ENCODE peak calls at places on chromosomes 12 and 14, in ten cellular contexts. A, W, M, K, J, T, L, O, Y and Z are unnamed samples.

GRCh38 chr14:52314521-52315354 is 626 bp downstream of the PTGER2 start:
- DNase-seq in A (peak; percentile 70), T (no peak), J (peak; percentile 25), W (peak; percentile 20), M (no peak), Y (peak; percentile 42), K (peak; percentile 18), L (no peak), O (peak; percentile 24), Z (no peak)

GRCh38 chr14:36373982-36374673 is 53.7 kb upstream of the MBIP start:
- DNase-seq in K (peak; percentile 70), Y (peak; percentile 21), L (peak; percentile 67), T (peak; percentile 76), J (peak; percentile 74), A (peak; percentile 70), W (peak; percentile 77), M (peak; percentile 90), O (peak; percentile 92), Z (peak; percentile 79)

GRCh38 chr14:75649773-75650172 is 10.9 kb downstream of the ERG28 start:
- DNase-seq in W (no peak), M (no peak), T (no peak), L (no peak), K (no peak), O (no peak), Y (no peak), J (no peak), A (no peak), Z (no peak)

GRCh38 chr14:64060648-64061096 is 207.9 kb downstream of the SYNE2 start:
- DNase-seq in W (no peak), A (no peak), O (peak; percentile 82), L (no peak), M (no peak), Y (no peak), J (no peak), K (no peak), T (peak; percentile 54), Z (peak; percentile 28)

GRCh38 chr12:12224240-12224940 is 42.5 kb downstream of the LRP6 start:
- DNase-seq in O (no peak), W (peak; percentile 46), M (no peak), Y (no peak), T (no peak), J (no peak), A (no peak), K (no peak), L (no peak), Z (peak; percentile 38)

GRCh38 chr14:103623883-103624482 is 5.0 kb upstream of the KLC1 start:
- DNase-seq in K (no peak), J (no peak), A (no peak), M (peak; percentile 76), O (no peak), Y (no peak), T (no peak), W (no peak), L (no peak), Z (no peak)

GRCh38 chr14:103890836-103891666 is 37.2 kb upstream of the TDRD9 start:
- DNase-seq in M (no peak), A (no peak), T (no peak), K (no peak), J (no peak), O (peak; percentile 84), Y (no peak), L (no peak), W (no peak), Z (no peak)

GRCh38 chr12:130163461-130164215 is 1.4 kb downstream of the FZD10 start:
- DNase-seq in K (no peak), M (no peak), T (no peak), A (peak; percentile 53), J (no peak), W (no peak), L (no peak), O (no peak), Y (no peak), Z (no peak)

GRCh38 chr12:34392741-34393085 is 370.4 kb downstream of the ALG10 start:
- DNase-seq in M (no peak), K (peak; percentile 9), J (no peak), O (no peak), L (no peak), A (peak; percentile 43), Y (no peak), W (no peak), T (no peak), Z (no peak)

GRCh38 chr12:105419606-105420005 is 89.1 kb downstream of the C12orf75 start:
- DNase-seq in Y (no peak), W (peak; percentile 29), T (no peak), J (no peak), M (no peak), K (no peak), A (no peak), L (peak; percentile 62), O (no peak), Z (no peak)

GRCh38 chr14:71620401-71620800 is 311.8 kb upstream of the RGS6 start:
- DNase-seq in W (peak; percentile 14), M (no peak), L (no peak), K (no peak), J (no peak), T (no peak), O (no peak), Y (no peak), A (no peak), Z (peak; percentile 69)

GRCh38 chr14:92971601-92972180 is 48.7 kb downstream of the CHGA start:
- DNase-seq in Y (no peak), J (no peak), A (no peak), K (no peak), M (no peak), L (no peak), T (no peak), W (no peak), O (no peak), Z (no peak)

GRCh38 chr14:90381999-90382451 is 14.8 kb upstream of the CALM1 start:
- DNase-seq in J (no peak), K (peak; percentile 34), M (peak; percentile 56), Y (peak; percentile 41), L (peak; percentile 50), W (no peak), O (peak; percentile 42), T (no peak), A (no peak), Z (peak; percentile 12)

GRCh38 chr14:89720741-89721315 is 233.7 kb downstream of the EFCAB11 start:
- DNase-seq in L (no peak), T (no peak), A (no peak), Y (no peak), K (no peak), O (no peak), M (peak; percentile 38), W (no peak), J (peak; percentile 42), Z (no peak)

GRCh38 chr14:78836777-78837176 is 666.6 kb downstream of the NRXN3 start:
- DNase-seq in A (no peak), J (no peak), L (peak; percentile 88), W (peak; percentile 53), O (peak; percentile 78), Y (no peak), T (peak; percentile 69), K (peak; percentile 46), M (peak; percentile 34), Z (peak; percentile 73)

GRCh38 chr12:25162866-25163265 is 32.1 kb downstream of the DNAI7 start:
- DNase-seq in J (no peak), M (no peak), Y (no peak), W (no peak), L (no peak), O (no peak), A (no peak), T (no peak), K (no peak), Z (no peak)

GRCh38 chr14:101917413-101918124 is 46.8 kb upstream of the DYNC1H1 start:
- DNase-seq in K (no peak), L (no peak), O (no peak), T (no peak), Y (no peak), W (no peak), M (no peak), A (no peak), J (no peak), Z (no peak)

GRCh38 chr12:111812881-111813741 is 28.9 kb upstream of the MAPKAPK5 start:
- DNase-seq in Y (peak; percentile 82), M (peak; percentile 76), O (peak; percentile 92), L (peak; percentile 70), W (peak; percentile 82), A (no peak), J (peak; percentile 50), K (peak; percentile 35), T (peak; percentile 77), Z (peak; percentile 86)

GRCh38 chr14:104118006-104118844 is 20.2 kb upstream of the KIF26A start:
- DNase-seq in M (no peak), O (peak; percentile 57), Y (no peak), K (no peak), W (no peak), L (no peak), A (peak; percentile 80), J (no peak), T (no peak), Z (no peak)

GRCh38 chr12:121107681-121108080 is 25.0 kb upstream of the P2RX7 start:
- DNase-seq in K (no peak), L (no peak), M (no peak), W (no peak), O (no peak), T (no peak), J (no peak), A (no peak), Y (no peak), Z (no peak)

GRCh38 chr14:55912344-55912743 is 205.9 kb upstream of the PELI2 start:
- DNase-seq in K (no peak), M (no peak), T (no peak), W (no peak), J (no peak), Y (no peak), L (no peak), A (no peak), O (no peak), Z (no peak)

GRCh38 chr12:79423560-79423959 is 267.2 kb downstream of the PAWR start:
- DNase-seq in A (no peak), J (no peak), K (no peak), W (peak; percentile 12), Y (no peak), L (no peak), T (no peak), M (no peak), O (no peak), Z (no peak)

GRCh38 chr14:75542585-75543091 is 20.4 kb downstream of the BATF start:
- DNase-seq in M (peak; percentile 85), W (peak; percentile 12), J (peak; percentile 78), Y (no peak), L (no peak), A (no peak), K (no peak), T (no peak), O (peak; percentile 67), Z (peak; percentile 15)

GRCh38 chr14:100761481-100761880 is 34.8 kb downstream of the DLK1 start:
- DNase-seq in T (peak; percentile 39), L (no peak), A (no peak), K (no peak), M (no peak), O (no peak), Y (no peak), W (peak; percentile 78), J (no peak), Z (peak; percentile 92)

GRCh38 chr14:42224053-42224888 is 617.6 kb downstream of the LRFN5 start:
- DNase-seq in M (peak; percentile 55), A (peak; percentile 69), K (peak; percentile 69), O (peak; percentile 83), Y (peak; percentile 40), W (peak; percentile 54), T (peak; percentile 74), L (peak; percentile 82), J (no peak), Z (peak; percentile 80)

GRCh38 chr12:72282721-72283120 is 10.6 kb downstream of the TRHDE start:
- DNase-seq in K (no peak), T (no peak), A (no peak), J (no peak), L (no peak), M (no peak), Y (no peak), W (peak; percentile 31), O (peak; percentile 63), Z (peak; percentile 16)

GRCh38 chr14:47259796-47260195 is 415.6 kb downstream of the MDGA2 start:
- DNase-seq in W (no peak), J (no peak), K (no peak), A (no peak), T (no peak), O (no peak), Y (no peak), M (no peak), L (no peak), Z (no peak)

GRCh38 chr14:101740981-101741380 is 20.5 kb upstream of the PPP2R5C start:
- DNase-seq in W (no peak), L (no peak), Y (no peak), K (no peak), T (no peak), A (no peak), M (no peak), O (no peak), J (no peak), Z (no peak)